ENCODE peak calls at places on chromosome 1, in ten cellular contexts. One of them, this sample, is unnamed.

GRCh38 chr1:109759513-109760334 is 4.0 kb downstream of the EPS8L3 start:
- DNase-seq in SJSA1: no peak
- DNase-seq in left lung: peak; percentile 57
- DNase-seq in heart right ventricle: no peak
- DNase-seq in fibroblast of lung: no peak
- DNase-seq in psoas muscle: no peak
- DNase-seq in naive thymus-derived CD4-positive, alpha-beta T cell: no peak
- DNase-seq in CD8-positive, alpha-beta T cell: peak; percentile 45
- DNase-seq in keratinocyte: no peak
- DNase-seq in PC-9: no peak
- DNase-seq in this sample: no peak

GRCh38 chr1:10692401-10693021 is 103.9 kb downstream of the CASZ1 start:
- DNase-seq in keratinocyte: no peak
- DNase-seq in PC-9: peak; percentile 65
- DNase-seq in CD8-positive, alpha-beta T cell: peak; percentile 71
- DNase-seq in left lung: no peak
- DNase-seq in psoas muscle: no peak
- DNase-seq in SJSA1: no peak
- DNase-seq in naive thymus-derived CD4-positive, alpha-beta T cell: peak; percentile 48
- DNase-seq in heart right ventricle: no peak
- DNase-seq in fibroblast of lung: no peak
- DNase-seq in this sample: peak; percentile 27

GRCh38 chr1:192907545-192908243 is 98.9 kb downstream of the RGS2 start:
- DNase-seq in keratinocyte: peak; percentile 66
- DNase-seq in psoas muscle: no peak
- DNase-seq in SJSA1: no peak
- DNase-seq in CD8-positive, alpha-beta T cell: no peak
- DNase-seq in PC-9: no peak
- DNase-seq in fibroblast of lung: peak; percentile 64
- DNase-seq in heart right ventricle: no peak
- DNase-seq in left lung: no peak
- DNase-seq in naive thymus-derived CD4-positive, alpha-beta T cell: no peak
- DNase-seq in this sample: no peak

GRCh38 chr1:225811622-225812487 is 1.9 kb downstream of the EPHX1 start:
- DNase-seq in psoas muscle: no peak
- DNase-seq in PC-9: no peak
- DNase-seq in fibroblast of lung: peak; percentile 31
- DNase-seq in keratinocyte: no peak
- DNase-seq in CD8-positive, alpha-beta T cell: no peak
- DNase-seq in naive thymus-derived CD4-positive, alpha-beta T cell: no peak
- DNase-seq in SJSA1: no peak
- DNase-seq in heart right ventricle: no peak
- DNase-seq in left lung: no peak
- DNase-seq in this sample: no peak

GRCh38 chr1:154791292-154792278 is 78.5 kb downstream of the KCNN3 start:
- DNase-seq in left lung: no peak
- DNase-seq in psoas muscle: peak; percentile 34
- DNase-seq in CD8-positive, alpha-beta T cell: peak; percentile 90
- DNase-seq in naive thymus-derived CD4-positive, alpha-beta T cell: peak; percentile 94
- DNase-seq in PC-9: peak; percentile 16
- DNase-seq in heart right ventricle: no peak
- DNase-seq in SJSA1: no peak
- DNase-seq in fibroblast of lung: peak; percentile 28
- DNase-seq in keratinocyte: no peak
- DNase-seq in this sample: peak; percentile 76

GRCh38 chr1:23566304-23566703 is 7.0 kb upstream of the ID3 start:
- DNase-seq in naive thymus-derived CD4-positive, alpha-beta T cell: no peak
- DNase-seq in left lung: no peak
- DNase-seq in PC-9: no peak
- DNase-seq in SJSA1: no peak
- DNase-seq in heart right ventricle: no peak
- DNase-seq in fibroblast of lung: no peak
- DNase-seq in keratinocyte: no peak
- DNase-seq in psoas muscle: no peak
- DNase-seq in CD8-positive, alpha-beta T cell: no peak
- DNase-seq in this sample: no peak

GRCh38 chr1:157363660-157364140 is 188.6 kb downstream of the FCRL5 start:
- DNase-seq in naive thymus-derived CD4-positive, alpha-beta T cell: no peak
- DNase-seq in PC-9: no peak
- DNase-seq in CD8-positive, alpha-beta T cell: no peak
- DNase-seq in psoas muscle: no peak
- DNase-seq in heart right ventricle: no peak
- DNase-seq in fibroblast of lung: peak; percentile 20
- DNase-seq in left lung: no peak
- DNase-seq in SJSA1: no peak
- DNase-seq in keratinocyte: no peak
- DNase-seq in this sample: no peak

GRCh38 chr1:224380003-224380402 is 23.3 kb downstream of the CNIH4 start:
- DNase-seq in heart right ventricle: no peak
- DNase-seq in SJSA1: no peak
- DNase-seq in psoas muscle: no peak
- DNase-seq in PC-9: no peak
- DNase-seq in naive thymus-derived CD4-positive, alpha-beta T cell: peak; percentile 30
- DNase-seq in left lung: no peak
- DNase-seq in fibroblast of lung: no peak
- DNase-seq in keratinocyte: no peak
- DNase-seq in CD8-positive, alpha-beta T cell: peak; percentile 59
- DNase-seq in this sample: peak; percentile 36

GRCh38 chr1:211326528-211327340 is at the start of gene TRAF5:
- DNase-seq in keratinocyte: no peak
- DNase-seq in PC-9: peak; percentile 59
- DNase-seq in SJSA1: peak; percentile 49
- DNase-seq in psoas muscle: peak; percentile 59
- DNase-seq in fibroblast of lung: peak; percentile 59
- DNase-seq in naive thymus-derived CD4-positive, alpha-beta T cell: peak; percentile 22
- DNase-seq in heart right ventricle: peak; percentile 52
- DNase-seq in CD8-positive, alpha-beta T cell: peak; percentile 74
- DNase-seq in left lung: peak; percentile 91
- DNase-seq in this sample: peak; percentile 27

GRCh38 chr1:241323510-241323909 is 33.5 kb downstream of the RGS7 start:
- DNase-seq in CD8-positive, alpha-beta T cell: no peak
- DNase-seq in SJSA1: peak; percentile 10
- DNase-seq in PC-9: no peak
- DNase-seq in heart right ventricle: no peak
- DNase-seq in psoas muscle: no peak
- DNase-seq in naive thymus-derived CD4-positive, alpha-beta T cell: no peak
- DNase-seq in left lung: no peak
- DNase-seq in keratinocyte: no peak
- DNase-seq in fibroblast of lung: peak; percentile 56
- DNase-seq in this sample: no peak

GRCh38 chr1:48254254-48254653 is 31.7 kb downstream of the SLC5A9 start:
- DNase-seq in fibroblast of lung: no peak
- DNase-seq in CD8-positive, alpha-beta T cell: no peak
- DNase-seq in keratinocyte: no peak
- DNase-seq in left lung: no peak
- DNase-seq in psoas muscle: no peak
- DNase-seq in heart right ventricle: no peak
- DNase-seq in SJSA1: no peak
- DNase-seq in PC-9: no peak
- DNase-seq in naive thymus-derived CD4-positive, alpha-beta T cell: no peak
- DNase-seq in this sample: no peak

GRCh38 chr1:117077267-117077666 is 17.1 kb downstream of the TTF2 start:
- DNase-seq in heart right ventricle: no peak
- DNase-seq in fibroblast of lung: peak; percentile 79
- DNase-seq in psoas muscle: no peak
- DNase-seq in CD8-positive, alpha-beta T cell: no peak
- DNase-seq in left lung: no peak
- DNase-seq in PC-9: no peak
- DNase-seq in keratinocyte: peak; percentile 91
- DNase-seq in SJSA1: peak; percentile 50
- DNase-seq in naive thymus-derived CD4-positive, alpha-beta T cell: no peak
- DNase-seq in this sample: no peak

GRCh38 chr1:3651939-3652537 is at the start of gene TP73:
- DNase-seq in keratinocyte: no peak
- DNase-seq in PC-9: peak; percentile 29
- DNase-seq in SJSA1: peak; percentile 32
- DNase-seq in psoas muscle: no peak
- DNase-seq in fibroblast of lung: no peak
- DNase-seq in left lung: peak; percentile 80
- DNase-seq in CD8-positive, alpha-beta T cell: no peak
- DNase-seq in heart right ventricle: peak; percentile 31
- DNase-seq in naive thymus-derived CD4-positive, alpha-beta T cell: no peak
- DNase-seq in this sample: no peak

GRCh38 chr1:66436378-66437135 is 97.4 kb upstream of the SGIP1 start:
- DNase-seq in left lung: no peak
- DNase-seq in keratinocyte: peak; percentile 85
- DNase-seq in psoas muscle: no peak
- DNase-seq in PC-9: peak; percentile 56
- DNase-seq in heart right ventricle: no peak
- DNase-seq in CD8-positive, alpha-beta T cell: no peak
- DNase-seq in naive thymus-derived CD4-positive, alpha-beta T cell: no peak
- DNase-seq in fibroblast of lung: peak; percentile 45
- DNase-seq in SJSA1: peak; percentile 46
- DNase-seq in this sample: no peak

DNA sequence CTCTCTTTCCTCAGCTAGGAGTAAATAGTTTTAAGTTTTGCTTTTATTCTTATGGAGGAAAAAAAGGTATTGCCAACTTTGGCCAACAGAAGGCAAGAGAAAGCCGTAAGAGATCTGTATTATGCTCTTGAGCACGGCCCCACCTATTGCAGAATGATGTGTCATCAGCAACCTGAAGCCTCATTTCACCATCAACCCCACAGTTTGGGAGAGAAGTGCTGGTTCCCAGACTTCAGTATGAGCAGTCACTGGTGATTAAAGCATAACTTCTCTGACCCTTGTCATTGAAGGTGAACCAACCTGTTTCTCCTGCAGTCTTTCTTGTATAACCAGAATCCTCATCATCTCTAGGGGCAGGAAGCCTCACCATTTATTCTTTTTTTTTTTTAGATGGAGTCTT is 100.2 kb downstream of the SIPA1L2 start:
- DNase-seq in psoas muscle: no peak
- DNase-seq in naive thymus-derived CD4-positive, alpha-beta T cell: no peak
- DNase-seq in heart right ventricle: no peak
- DNase-seq in CD8-positive, alpha-beta T cell: no peak
- DNase-seq in left lung: no peak
- DNase-seq in keratinocyte: no peak
- DNase-seq in SJSA1: no peak
- DNase-seq in fibroblast of lung: no peak
- DNase-seq in PC-9: peak; percentile 13
- DNase-seq in this sample: no peak
- H3K27ac ChIP-seq in psoas muscle: no peak overlapping the region
- H3K27ac ChIP-seq in naive thymus-derived CD4-positive, alpha-beta T cell: no peak overlapping the region
- H3K27ac ChIP-seq in heart right ventricle: no peak overlapping the region
- H3K27ac ChIP-seq in CD8-positive, alpha-beta T cell: no peak overlapping the region
- H3K27ac ChIP-seq in left lung: no peak overlapping the region
- H3K27ac ChIP-seq in keratinocyte: no peak overlapping the region
- H3K27ac ChIP-seq in SJSA1: no peak overlapping the region
- H3K27ac ChIP-seq in fibroblast of lung: no peak overlapping the region
- H3K27ac ChIP-seq in PC-9: peak overlapping the region; percentile 82
- H3K27ac ChIP-seq in this sample: no peak overlapping the region

DNA sequence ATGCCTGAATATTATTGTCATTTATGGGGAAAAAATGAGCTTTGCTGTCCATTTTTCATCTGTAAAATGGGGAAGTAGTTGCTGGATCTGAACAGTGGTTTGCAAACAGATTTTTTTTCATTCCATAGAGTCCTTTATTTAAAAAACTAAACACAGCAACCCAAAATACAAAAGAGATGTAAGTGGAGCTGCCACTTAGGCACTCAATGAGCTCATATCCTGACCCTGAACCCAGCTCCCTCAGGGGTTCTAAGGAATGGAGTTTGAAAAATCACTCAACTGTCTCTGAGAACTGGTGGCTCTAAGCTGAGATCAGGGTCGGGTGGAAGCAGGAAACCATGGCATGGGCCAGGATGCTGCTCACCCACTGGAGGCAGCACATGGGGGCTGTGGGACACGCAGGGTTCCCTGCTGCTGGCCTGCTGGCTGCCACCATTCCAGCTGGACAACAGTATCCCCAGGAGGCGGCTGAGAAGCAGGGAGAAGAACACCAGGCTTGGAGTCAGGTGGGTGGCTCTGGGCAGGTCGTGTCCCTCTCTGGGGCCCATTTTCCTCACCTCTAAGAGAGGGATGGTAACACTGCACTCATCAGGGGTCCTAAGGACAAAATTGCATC is 9.6 kb upstream of the ECE1 start:
- DNase-seq in left lung: no peak
- DNase-seq in PC-9: no peak
- DNase-seq in SJSA1: no peak
- DNase-seq in heart right ventricle: no peak
- DNase-seq in CD8-positive, alpha-beta T cell: no peak
- DNase-seq in psoas muscle: no peak
- DNase-seq in keratinocyte: no peak
- DNase-seq in fibroblast of lung: no peak
- DNase-seq in naive thymus-derived CD4-positive, alpha-beta T cell: no peak
- DNase-seq in this sample: no peak
- H3K4me1 ChIP-seq in left lung: peaks cover 55% of the 10 kb centered on the region
- H3K4me1 ChIP-seq in PC-9: peaks cover 38% of the 10 kb centered on the region
- H3K4me1 ChIP-seq in SJSA1: peaks cover 21% of the 10 kb centered on the region
- H3K4me1 ChIP-seq in heart right ventricle: peaks cover 29% of the 10 kb centered on the region
- H3K4me1 ChIP-seq in CD8-positive, alpha-beta T cell: peaks cover 54% of the 10 kb centered on the region
- H3K4me1 ChIP-seq in psoas muscle: peaks cover 7% of the 10 kb centered on the region
- H3K4me1 ChIP-seq in keratinocyte: peaks cover 41% of the 10 kb centered on the region
- H3K4me1 ChIP-seq in fibroblast of lung: peaks cover 15% of the 10 kb centered on the region
- H3K4me1 ChIP-seq in naive thymus-derived CD4-positive, alpha-beta T cell: peaks cover 55% of the 10 kb centered on the region
- H3K4me1 ChIP-seq in this sample: peaks cover 60% of the 10 kb centered on the region

DNA sequence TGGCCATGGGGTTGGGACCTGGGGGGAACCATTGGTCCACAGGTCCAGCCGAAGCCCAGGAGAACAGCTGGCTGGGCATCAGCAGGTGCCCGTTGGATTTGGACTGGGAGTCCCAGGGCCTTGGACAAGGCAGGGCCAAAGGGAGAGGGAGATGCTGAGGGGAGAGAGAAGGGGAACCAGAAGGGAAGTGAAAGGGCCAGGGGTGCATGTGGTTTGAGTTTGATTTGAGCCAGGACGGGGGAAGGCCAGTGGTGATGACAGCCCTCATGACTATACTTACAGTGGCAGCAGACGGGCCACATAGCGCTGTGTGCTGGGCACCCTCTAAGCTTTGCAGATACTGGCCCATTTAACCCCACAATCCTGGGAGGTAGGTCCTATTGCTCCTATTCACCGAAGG is 18.8 kb downstream of the AGRN start:
- DNase-seq in keratinocyte: no peak
- DNase-seq in fibroblast of lung: no peak
- DNase-seq in CD8-positive, alpha-beta T cell: no peak
- DNase-seq in PC-9: no peak
- DNase-seq in psoas muscle: no peak
- DNase-seq in naive thymus-derived CD4-positive, alpha-beta T cell: no peak
- DNase-seq in heart right ventricle: no peak
- DNase-seq in SJSA1: no peak
- DNase-seq in left lung: no peak
- DNase-seq in this sample: no peak
- H3K27me3 ChIP-seq in keratinocyte: no peaks in the 10 kb centered on the region
- H3K27me3 ChIP-seq in fibroblast of lung: no peaks in the 10 kb centered on the region
- H3K27me3 ChIP-seq in CD8-positive, alpha-beta T cell: no peaks in the 10 kb centered on the region
- H3K27me3 ChIP-seq in PC-9: no peaks in the 10 kb centered on the region
- H3K27me3 ChIP-seq in psoas muscle: peaks cover 22% of the 10 kb centered on the region
- H3K27me3 ChIP-seq in naive thymus-derived CD4-positive, alpha-beta T cell: no peaks in the 10 kb centered on the region
- H3K27me3 ChIP-seq in heart right ventricle: peaks cover 34% of the 10 kb centered on the region
- H3K27me3 ChIP-seq in SJSA1: no peaks in the 10 kb centered on the region
- H3K27me3 ChIP-seq in left lung: peaks cover 76% of the 10 kb centered on the region
- H3K27me3 ChIP-seq in this sample: peaks cover 29% of the 10 kb centered on the region

DNA sequence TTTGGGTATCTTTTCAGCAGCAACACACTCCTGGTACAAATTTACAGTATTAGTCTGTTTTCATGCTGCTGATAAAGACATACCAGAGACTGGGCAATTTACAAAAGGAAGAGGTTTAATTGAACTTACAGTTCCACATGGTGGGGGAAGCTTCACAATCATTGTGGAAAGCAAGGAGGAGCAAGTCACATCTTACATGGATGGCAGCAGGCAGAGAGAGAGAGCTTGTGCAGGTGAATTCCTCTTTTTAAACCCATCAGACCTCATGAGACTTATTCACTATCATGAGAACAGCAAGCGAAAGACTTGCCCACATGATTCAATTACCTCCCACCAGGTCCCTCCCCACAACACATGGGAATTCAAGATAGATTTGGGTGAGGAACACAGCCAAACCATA is 124.5 kb downstream of the TPR start:
- DNase-seq in SJSA1: no peak
- DNase-seq in PC-9: no peak
- DNase-seq in left lung: no peak
- DNase-seq in fibroblast of lung: no peak
- DNase-seq in heart right ventricle: no peak
- DNase-seq in CD8-positive, alpha-beta T cell: no peak
- DNase-seq in keratinocyte: no peak
- DNase-seq in naive thymus-derived CD4-positive, alpha-beta T cell: no peak
- DNase-seq in psoas muscle: no peak
- DNase-seq in this sample: no peak
- H3K27ac ChIP-seq in SJSA1: no peak overlapping the region
- H3K27ac ChIP-seq in PC-9: no peak overlapping the region
- H3K27ac ChIP-seq in left lung: no peak overlapping the region
- H3K27ac ChIP-seq in fibroblast of lung: no peak overlapping the region
- H3K27ac ChIP-seq in heart right ventricle: no peak overlapping the region
- H3K27ac ChIP-seq in CD8-positive, alpha-beta T cell: no peak overlapping the region
- H3K27ac ChIP-seq in keratinocyte: no peak overlapping the region
- H3K27ac ChIP-seq in naive thymus-derived CD4-positive, alpha-beta T cell: no peak overlapping the region
- H3K27ac ChIP-seq in psoas muscle: no peak overlapping the region
- H3K27ac ChIP-seq in this sample: no peak overlapping the region

This sample was measured in effector memory CD4-positive, alpha-beta T cell.